ENCODE peak calls at places on chromosomes 12 and 14, in five cellular contexts. P is brain microvascular endothelial cell, C is left ventricle myocardium inferior, V is spleen, X is nucleus accumbens. I is an unnamed sample.

GRCh38 chr12:74021937-74022336 is 515.7 kb upstream of the ATXN7L3B start:
- DNase-seq in P (peak; percentile 58), C (peak; percentile 35), V (peak; percentile 77), X (no peak), I (peak; percentile 12)

GRCh38 chr14:23061995-23062394 is 4.7 kb upstream of the CDH24 start:
- DNase-seq in P (peak; percentile 96), C (no peak), V (no peak), X (no peak), I (peak; percentile 94)

GRCh38 chr14:22852940-22853767 is 16.8 kb downstream of the MMP14 start:
- DNase-seq in P (peak; percentile 78), C (peak; percentile 90), V (peak; percentile 96), X (peak; percentile 20), I (peak; percentile 69)

GRCh38 chr14:76773188-76773885 is 12.1 kb downstream of the VASH1 start:
- DNase-seq in P (peak; percentile 87), C (peak; percentile 66), V (peak; percentile 77), X (no peak), I (peak; percentile 31)

GRCh38 chr12:5715076-5715475 is 230.0 kb downstream of the ANO2 start:
- DNase-seq in P (no peak), C (no peak), V (no peak), X (no peak), I (no peak)

GRCh38 chr12:97476255-97476654 is 13.7 kb downstream of the RMST start:
- DNase-seq in P (no peak), C (no peak), V (no peak), X (no peak), I (no peak)

GRCh38 chr14:98769326-98769725 is 502.7 kb downstream of the BCL11B start:
- DNase-seq in P (no peak), C (no peak), V (no peak), X (no peak), I (no peak)

GRCh38 chr12:67720383-67720856 is 71.9 kb downstream of the DYRK2 start:
- DNase-seq in P (peak; percentile 74), C (no peak), V (no peak), X (no peak), I (no peak)

GRCh38 chr14:101962503-101962874 is 1.9 kb upstream of the DYNC1H1 start:
- DNase-seq in P (peak; percentile 92), C (peak; percentile 76), V (peak; percentile 75), X (no peak), I (no peak)

GRCh38 chr12:49126852-49127763 is 4.1 kb downstream of the TUBA1B start:
- DNase-seq in P (no peak), C (no peak), V (no peak), X (no peak), I (no peak)

GRCh38 chr12:12123209-12123608 is 52.5 kb downstream of the BCL2L14 start:
- DNase-seq in P (no peak), C (no peak), V (no peak), X (no peak), I (no peak)

GRCh38 chr12:27866382-27867101 is 86.5 kb upstream of the MANSC4 start:
- DNase-seq in P (peak; percentile 71), C (no peak), V (no peak), X (no peak), I (peak; percentile 56)

GRCh38 chr12:124745891-124746570 is 117.6 kb downstream of the SCARB1 start:
- DNase-seq in P (peak; percentile 84), C (peak; percentile 95), V (peak; percentile 89), X (peak; percentile 93), I (no peak)

GRCh38 chr14:104362761-104363605 is 216.6 kb upstream of the C14orf180 start:
- DNase-seq in P (no peak), C (no peak), V (no peak), X (no peak), I (no peak)

GRCh38 chr12:107362960-107363359 is 269.6 kb upstream of the CRY1 start:
- DNase-seq in P (no peak), C (no peak), V (no peak), X (no peak), I (no peak)

GRCh38 chr12:124740691-124741137 is 123.0 kb downstream of the SCARB1 start:
- DNase-seq in P (no peak), C (no peak), V (no peak), X (peak; percentile 24), I (peak; percentile 53)

I was measured in foreskin keratinocyte.